ENCODE peak calls at places on chromosome 7, in four cellular contexts. Y is chondrocyte, R is MM.1S, D is tibial artery. N is an unnamed sample.

GRCh38 chr7:68470836-68471235 is 1127.4 kb upstream of the AUTS2 start:
- DNase-seq in Y (no peak), R (no peak), D (no peak), N (no peak)

GRCh38 chr7:153422291-153423189 is 629.7 kb upstream of the DPP6 start:
- DNase-seq in Y (no peak), R (peak), D (no peak), N (no peak)

GRCh38 chr7:18700147-18700546 is 204.6 kb downstream of the HDAC9 start:
- DNase-seq in Y (no peak), R (no peak), D (no peak), N (no peak)

GRCh38 chr7:92133737-92134270 is 473 bp downstream of the CYP51A1 start:
- DNase-seq in Y (peak), R (peak), D (peak), N (peak)

GRCh38 chr7:27846388-27846787 is 106.4 kb downstream of the TAX1BP1 start:
- DNase-seq in Y (no peak), R (no peak), D (no peak), N (no peak)

GRCh38 chr7:4014649-4015048 is 667.4 kb upstream of the FOXK1 start:
- DNase-seq in Y (no peak), R (no peak), D (no peak), N (no peak)

GRCh38 chr7:37674534-37674933 is 9.0 kb upstream of the GPR141 start:
- DNase-seq in Y (no peak), R (no peak), D (no peak), N (no peak)

GRCh38 chr7:55030314-55030713 is 11.5 kb downstream of the EGFR start:
- DNase-seq in Y (no peak), R (no peak), D (no peak), N (no peak)

GRCh38 chr7:22129166-22129565 is 183.5 kb upstream of the CDCA7L start:
- DNase-seq in Y (no peak), R (no peak), D (no peak), N (no peak)

DNA sequence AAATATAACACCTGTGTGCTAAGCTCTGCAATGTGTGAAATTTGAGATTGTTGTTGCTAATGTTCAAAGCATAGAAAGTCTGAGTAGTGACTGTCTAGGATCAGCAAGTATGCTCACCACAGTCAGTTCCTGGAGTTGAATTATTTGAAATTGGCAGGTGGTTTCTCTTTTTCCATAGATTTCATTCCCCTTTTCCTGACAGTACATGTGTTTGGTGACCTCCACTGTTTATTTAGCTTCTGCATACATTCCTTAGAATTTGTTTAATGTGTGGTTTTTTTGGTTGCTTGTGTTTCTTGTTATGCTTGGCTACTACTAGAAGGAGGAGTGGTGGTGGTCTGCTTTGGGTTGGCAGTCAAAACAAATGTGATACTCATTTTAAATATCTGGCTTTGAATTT is 52.3 kb downstream of the FOXP2 start:
- DNase-seq in Y (no peak), R (no peak), D (no peak), N (no peak)
- TF ChIP-seq CTCF in Y (no peak), R (no peak), D (no peak), N (no peak)

GRCh38 chr7:5671053-5671452 is 110.4 kb downstream of the RNF216 start:
- DNase-seq in Y (no peak), R (no peak), D (no peak), N (no peak)
- TF ChIP-seq CTCF in Y (no peak), R (no peak), D (no peak), N (no peak)

DNA sequence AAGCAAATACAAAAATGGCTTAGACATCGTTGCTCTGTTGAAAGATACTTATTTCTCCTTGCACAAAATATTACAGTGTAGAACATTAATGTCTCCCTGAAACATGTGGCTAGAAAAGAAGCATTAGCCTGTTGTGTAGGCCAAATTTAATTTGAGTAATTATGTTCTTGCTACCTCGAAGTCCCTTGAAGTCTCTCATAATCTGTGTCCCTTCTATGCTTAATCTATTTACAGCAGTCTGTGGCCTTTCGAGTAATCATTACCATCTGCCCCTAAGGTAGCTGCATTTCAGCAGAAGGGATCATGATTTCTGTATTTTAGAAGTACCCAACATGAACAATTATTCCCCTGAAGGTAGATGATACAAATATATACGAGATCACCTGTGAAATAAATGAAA is 615.2 kb downstream of the GRM8 start:
- DNase-seq in Y (no peak), R (no peak), D (no peak), N (no peak)
- TF ChIP-seq CTCF in Y (no peak), R (no peak), D (no peak), N (no peak)

DNA sequence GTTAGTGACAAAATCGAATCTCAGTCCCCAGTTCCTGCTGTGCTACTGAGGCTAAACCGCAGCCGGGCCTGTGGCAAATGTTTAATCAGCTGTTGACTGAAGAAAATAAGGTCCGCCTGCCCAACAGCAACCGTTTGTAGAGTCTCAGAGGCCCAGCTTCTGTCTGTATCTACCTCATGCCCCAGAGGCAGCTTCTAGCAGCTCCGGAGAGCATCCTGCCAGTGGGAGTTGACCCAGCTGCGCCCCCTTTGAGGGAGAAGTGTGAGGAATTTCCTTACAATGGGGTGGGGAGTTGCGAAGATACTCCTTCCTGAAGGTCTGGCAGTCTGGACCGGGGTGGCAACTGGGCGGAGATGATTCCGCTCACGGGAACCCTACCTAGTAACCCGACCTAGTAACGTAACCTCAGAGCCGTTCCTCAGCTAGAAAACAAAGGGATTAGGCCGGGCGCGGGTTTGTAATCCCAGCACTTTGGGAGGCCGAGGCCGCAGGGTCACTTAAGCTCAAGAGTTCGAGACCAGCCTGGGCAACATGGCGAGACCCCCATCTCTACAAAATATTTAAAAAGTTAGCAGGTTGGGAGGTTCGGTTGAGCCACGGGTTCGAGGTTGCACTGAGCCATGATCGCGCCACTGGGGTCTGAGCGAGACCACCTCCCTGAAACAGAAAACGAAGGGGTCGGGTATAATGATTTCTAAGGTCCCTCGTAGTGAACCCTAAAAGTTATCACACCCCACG is 846 bp upstream of the ZNF775 start:
- DNase-seq in Y (no peak), R (peak), D (peak), N (peak)
- TF ChIP-seq CTCF in Y (peak), R (peak), D (no peak), N (peak)

GRCh38 chr7:108525985-108526767 is at the start of gene PNPLA8:
- DNase-seq in Y (peak), R (peak), D (peak), N (peak)
- TF ChIP-seq CTCF in Y (peak), R (no peak), D (no peak), N (no peak)